ENCODE peak calls at places on chromosomes 6 and 20, in seven cellular contexts. P, E, B, U, V, I and O are unnamed samples.
A peak's percentile ranks its signal among the peaks of the same experiment; 100 is the strongest.

GRCh38 chr20:45408646-45409213 is 641 bp downstream of the DBNDD2 start:
- DNase-seq in P (no peak), E (no peak), B (no peak), U (no peak), V (no peak), I (no peak), O (no peak)

GRCh38 chr6:42938428-42938796 is 9.1 kb downstream of the CNPY3 start:
- DNase-seq in P (no peak), E (no peak), B (no peak), U (no peak), V (no peak), I (no peak), O (no peak)

GRCh38 chr6:97524846-97525245 is 241.8 kb upstream of the MMS22L start:
- DNase-seq in P (no peak), E (no peak), B (no peak), U (no peak), V (no peak), I (no peak), O (no peak)

GRCh38 chr20:48941467-48941866 is 20.0 kb downstream of the ARFGEF2 start:
- DNase-seq in P (no peak), E (no peak), B (no peak), U (no peak), V (no peak), I (no peak), O (no peak)

GRCh38 chr6:151413372-151414145 is 22.2 kb upstream of the ZBTB2 start:
- DNase-seq in P (no peak), E (no peak), B (no peak), U (no peak), V (no peak), I (no peak), O (no peak)

GRCh38 chr6:167742719-167743303 is 83.9 kb upstream of the AFDN start:
- DNase-seq in P (no peak), E (no peak), B (no peak), U (peak; percentile 12), V (no peak), I (no peak), O (no peak)

GRCh38 chr6:118986312-118986711 is 51.4 kb upstream of the MCM9 start:
- DNase-seq in P (no peak), E (no peak), B (no peak), U (no peak), V (no peak), I (no peak), O (no peak)

GRCh38 chr6:137850816-137851602 is 16.1 kb upstream of the TNFAIP3 start:
- DNase-seq in P (no peak), E (no peak), B (no peak), U (no peak), V (no peak), I (no peak), O (no peak)

GRCh38 chr6:106556368-106556960 is 72.8 kb downstream of the RTN4IP1 start:
- DNase-seq in P (no peak), E (no peak), B (no peak), U (peak; percentile 26), V (no peak), I (no peak), O (no peak)

GRCh38 chr6:53342210-53342609 is 6.5 kb downstream of the ELOVL5 start:
- DNase-seq in P (no peak), E (no peak), B (no peak), U (no peak), V (no peak), I (no peak), O (no peak)

DNA sequence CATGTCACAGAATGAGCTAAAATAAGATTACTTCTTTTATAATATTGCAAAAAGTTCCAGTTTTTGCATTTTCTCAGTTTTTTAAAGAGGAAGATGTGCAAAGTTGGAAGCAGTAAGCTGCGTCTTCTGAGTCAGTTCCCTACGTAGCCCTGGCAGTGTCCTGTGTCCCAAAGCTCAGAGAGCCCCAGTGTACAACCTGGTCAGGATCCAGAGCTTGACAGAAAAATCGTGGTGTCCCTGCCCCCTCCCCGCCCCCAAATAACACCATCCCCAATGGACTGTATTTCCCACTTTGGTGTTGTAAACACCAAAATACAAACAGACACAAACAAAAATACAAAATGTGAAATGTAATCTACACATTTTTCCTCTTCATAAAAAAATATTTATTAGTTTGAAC is 4.6 kb downstream of the SLC2A4RG start:
- DNase-seq in P (no peak), E (no peak), B (no peak), U (no peak), V (no peak), I (no peak), O (no peak)
- H3K4me1 ChIP-seq in P (peaks cover 22% of the 10 kb centered on the region), E (peaks cover 16% of the 10 kb centered on the region), B (peaks cover 19% of the 10 kb centered on the region), U (peaks cover 13% of the 10 kb centered on the region), V (peaks cover 9% of the 10 kb centered on the region), I (peaks cover 13% of the 10 kb centered on the region), O (peaks cover 26% of the 10 kb centered on the region)

GRCh38 chr20:25247666-25248500 is at the start of gene PYGB:
- DNase-seq in P (peak; percentile 81), E (peak; percentile 83), B (peak; percentile 85), U (peak; percentile 89), V (peak; percentile 71), I (peak; percentile 79), O (peak; percentile 94)
- TF ChIP-seq POLR2A in P (peak; percentile 81), E (peak; percentile 92), B (peak; percentile 94), U (peak; percentile 98), V (peak; percentile 71), I (peak; percentile 79), O (peak; percentile 86)

DNA sequence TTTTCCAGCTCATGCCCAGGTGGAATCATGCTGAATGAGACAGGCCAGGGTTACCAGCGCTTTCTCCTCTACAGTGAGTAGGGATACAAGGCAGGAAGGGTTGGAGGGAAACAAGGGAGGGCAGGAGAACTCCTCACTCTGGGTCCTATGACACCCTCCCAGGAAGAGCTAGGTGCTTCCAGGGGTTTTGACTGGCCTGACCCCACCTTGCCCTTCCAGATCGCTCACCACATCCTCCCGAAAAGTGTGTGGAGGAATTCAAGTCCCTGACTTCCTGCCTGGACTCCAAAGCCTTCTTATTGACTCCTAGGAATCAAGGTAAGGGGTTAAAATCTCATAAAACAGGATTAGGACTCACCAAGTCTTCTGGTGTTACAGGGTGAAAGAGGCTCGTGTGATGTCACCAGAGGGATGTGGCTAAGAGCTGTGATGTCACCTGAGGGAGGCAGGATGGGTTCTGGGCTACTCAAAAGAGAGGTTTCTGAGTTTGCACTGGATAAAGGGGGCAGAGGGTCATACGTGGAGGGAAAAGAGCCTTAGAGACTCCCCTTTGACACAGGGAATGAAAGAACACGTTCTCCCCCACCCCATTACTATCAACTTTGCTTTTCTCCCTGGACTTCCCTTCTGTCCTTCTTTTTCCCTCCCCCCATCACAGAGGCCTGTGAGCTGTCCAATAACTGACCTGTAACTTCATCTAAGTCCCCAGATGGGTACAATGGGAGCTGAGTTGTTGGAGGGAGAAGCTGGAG is 1.9 kb downstream of the APOM start:
- DNase-seq in P (no peak), E (no peak), B (no peak), U (no peak), V (no peak), I (no peak), O (no peak)
- H3K4me1 ChIP-seq in P (peaks cover 62% of the 10 kb centered on the region), E (peaks cover 16% of the 10 kb centered on the region), B (peaks cover 39% of the 10 kb centered on the region), U (peaks cover 26% of the 10 kb centered on the region), V (peaks cover 16% of the 10 kb centered on the region), I (peaks cover 24% of the 10 kb centered on the region), O (peaks cover 73% of the 10 kb centered on the region)

GRCh38 chr6:37241131-37241530 is 16.4 kb upstream of the TBC1D22B start:
- DNase-seq in P (no peak), E (no peak), B (no peak), U (no peak), V (no peak), I (no peak), O (no peak)

GRCh38 chr6:37242042-37242428 is 15.5 kb upstream of the TBC1D22B start:
- DNase-seq in P (no peak), E (no peak), B (no peak), U (no peak), V (no peak), I (no peak), O (no peak)

GRCh38 chr6:37239511-37239910 is 18.1 kb upstream of the TBC1D22B start:
- DNase-seq in P (no peak), E (no peak), B (no peak), U (no peak), V (no peak), I (no peak), O (no peak)

GRCh38 chr6:37237789-37238188 is 19.8 kb upstream of the TBC1D22B start:
- DNase-seq in P (no peak), E (no peak), B (no peak), U (no peak), V (no peak), I (no peak), O (no peak)

GRCh38 chr6:37239950-37240713 is 17.4 kb upstream of the TBC1D22B start:
- DNase-seq in P (peak; percentile 87), E (peak; percentile 97), B (peak; percentile 89), U (peak; percentile 92), V (peak; percentile 97), I (peak; percentile 94), O (peak; percentile 97)
- TF ChIP-seq POLR2A in P (no peak), E (no peak), B (no peak), U (no peak), V (no peak), I (no peak), O (no peak)

GRCh38 chr6:3230275-3231212 is 3.1 kb upstream of the TUBB2B start:
- DNase-seq in P (no peak), E (no peak), B (no peak), U (no peak), V (no peak), I (no peak), O (no peak)
- H3K4me1 ChIP-seq in P (peaks cover 54% of the 10 kb centered on the region), E (peaks cover 19% of the 10 kb centered on the region), B (peaks cover 58% of the 10 kb centered on the region), U (peaks cover 11% of the 10 kb centered on the region), V (peaks cover 13% of the 10 kb centered on the region), I (peaks cover 23% of the 10 kb centered on the region), O (peaks cover 62% of the 10 kb centered on the region)

GRCh38 chr6:43993881-43994523 is 133.2 kb downstream of the MRPL14 start:
- DNase-seq in P (no peak), E (peak; percentile 64), B (no peak), U (no peak), V (no peak), I (no peak), O (no peak)
- TF ChIP-seq POLR2A in P (no peak), E (no peak), B (no peak), U (no peak), V (no peak), I (no peak), O (no peak)

DNA sequence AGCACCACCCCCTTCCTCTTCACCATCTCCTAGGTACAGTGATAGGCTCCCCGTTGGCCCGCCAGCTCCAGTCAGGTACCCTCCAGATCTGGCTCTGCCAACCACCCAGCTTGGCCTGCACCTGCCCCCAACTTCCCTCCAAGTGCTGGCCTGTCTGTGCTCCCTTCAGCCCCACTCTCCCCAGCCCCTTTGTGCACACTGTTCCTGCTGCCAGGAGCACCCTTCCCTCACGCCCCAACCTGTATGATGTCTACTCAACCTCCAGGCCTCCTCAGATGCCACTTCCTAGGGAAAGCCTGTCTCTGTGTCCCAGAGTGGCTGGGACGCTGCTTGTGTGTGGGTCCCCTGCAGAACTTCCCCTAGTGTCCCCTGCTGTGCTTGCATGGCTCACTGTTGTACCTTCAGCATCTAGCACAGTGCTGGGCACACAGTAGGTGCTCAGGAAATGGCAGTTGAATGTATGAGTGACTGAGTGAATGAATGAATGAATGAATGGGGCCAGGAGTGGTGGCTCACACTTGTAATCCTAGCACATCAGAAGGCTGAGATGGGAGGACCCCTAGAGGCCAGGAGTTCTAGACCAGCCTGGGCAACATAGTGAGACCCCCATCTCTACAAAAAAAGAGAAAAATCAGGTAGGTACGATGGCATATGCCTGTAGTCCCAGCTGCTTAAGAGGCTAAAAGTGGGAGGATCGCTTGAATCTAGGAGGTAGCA is 3.0 kb downstream of the ZBP1 start:
- DNase-seq in P (no peak), E (no peak), B (no peak), U (no peak), V (no peak), I (no peak), O (no peak)
- H3K4me1 ChIP-seq in P (no peaks in the 10 kb centered on the region), E (no peaks in the 10 kb centered on the region), B (peaks cover 4% of the 10 kb centered on the region), U (peaks cover 17% of the 10 kb centered on the region), V (no peaks in the 10 kb centered on the region), I (no peaks in the 10 kb centered on the region), O (no peaks in the 10 kb centered on the region)